ENCODE peak calls at places on chromosomes 6 and 20, in five cellular contexts. E is progenitor cell of endocrine pancreas, L is fibroblast of pulmonary artery, M is GM12878, Z is lower leg skin. U is an unnamed sample.

GRCh38 chr20:58109126-58109880 is 119.2 kb downstream of the ANKRD60 start:
- DNase-seq in Z (peak; percentile 84), E (no peak), L (peak; percentile 14), M (no peak), U (no peak)

GRCh38 chr6:148758492-148758891 is 11.7 kb downstream of the UST start:
- DNase-seq in M (peak; percentile 98), E (no peak), Z (no peak), L (no peak), U (no peak)

GRCh38 chr6:1771324-1771723 is 161.6 kb downstream of the FOXC1 start:
- DNase-seq in L (peak; percentile 60), M (no peak), Z (no peak), E (no peak), U (no peak)

GRCh38 chr6:131954099-131954774 is 3.1 kb upstream of the CCN2 start:
- DNase-seq in E (no peak), M (no peak), Z (no peak), L (peak; percentile 82), U (no peak)

GRCh38 chr20:2005359-2005758 is 11.5 kb upstream of the PDYN start:
- DNase-seq in M (no peak), E (no peak), Z (no peak), L (no peak), U (no peak)

GRCh38 chr6:135922746-135923145 is 71.2 kb downstream of the PDE7B start:
- DNase-seq in Z (no peak), M (no peak), E (no peak), L (peak; percentile 68), U (peak; percentile 76)

GRCh38 chr6:153625089-153625488 is 414.0 kb upstream of the OPRM1 start:
- DNase-seq in M (no peak), L (peak; percentile 93), Z (no peak), E (no peak), U (no peak)

GRCh38 chr20:46268131-46268611 is 40.1 kb downstream of the CDH22 start:
- DNase-seq in Z (no peak), M (no peak), L (no peak), E (no peak), U (no peak)

GRCh38 chr6:106141441-106142237 is 55.5 kb downstream of the PRDM1 start:
- DNase-seq in E (no peak), M (peak; percentile 85), Z (no peak), L (no peak), U (no peak)

GRCh38 chr20:58714340-58714922 is 21.8 kb downstream of the NPEPL1 start:
- DNase-seq in M (no peak), L (no peak), E (no peak), Z (peak; percentile 81), U (peak; percentile 10)

GRCh38 chr6:31579546-31580445 is 2.4 kb downstream of the LTB start:
- DNase-seq in Z (peak; percentile 71), M (no peak), E (no peak), L (no peak), U (no peak)

GRCh38 chr20:45101333-45101850 is 465 bp upstream of the KCNS1 start:
- DNase-seq in E (no peak), L (no peak), Z (no peak), M (no peak), U (no peak)

GRCh38 chr6:63676412-63677114 is 41.0 kb downstream of the PHF3 start:
- DNase-seq in Z (no peak), M (no peak), E (no peak), L (peak; percentile 30), U (no peak)

GRCh38 chr6:109977791-109978173 is 329 bp upstream of the GPR6 start:
- DNase-seq in L (no peak), M (no peak), E (no peak), Z (no peak), U (no peak)

GRCh38 chr6:109978174-109979032 is at the start of gene GPR6:
- DNase-seq in L (peak; percentile 57), Z (no peak), M (no peak), E (peak; percentile 89), U (no peak)

GRCh38 chr6:109984410-109984809 is 6.3 kb downstream of the GPR6 start:
- DNase-seq in L (no peak), M (no peak), E (no peak), Z (no peak), U (no peak)

GRCh38 chr6:109979033-109979921 is 1.2 kb downstream of the GPR6 start:
- DNase-seq in Z (no peak), E (no peak), M (no peak), L (no peak), U (no peak)
- TF ChIP-seq CTCF in Z (no peak), E (no peak), M (no peak), L (no peak), U (no peak)

DNA sequence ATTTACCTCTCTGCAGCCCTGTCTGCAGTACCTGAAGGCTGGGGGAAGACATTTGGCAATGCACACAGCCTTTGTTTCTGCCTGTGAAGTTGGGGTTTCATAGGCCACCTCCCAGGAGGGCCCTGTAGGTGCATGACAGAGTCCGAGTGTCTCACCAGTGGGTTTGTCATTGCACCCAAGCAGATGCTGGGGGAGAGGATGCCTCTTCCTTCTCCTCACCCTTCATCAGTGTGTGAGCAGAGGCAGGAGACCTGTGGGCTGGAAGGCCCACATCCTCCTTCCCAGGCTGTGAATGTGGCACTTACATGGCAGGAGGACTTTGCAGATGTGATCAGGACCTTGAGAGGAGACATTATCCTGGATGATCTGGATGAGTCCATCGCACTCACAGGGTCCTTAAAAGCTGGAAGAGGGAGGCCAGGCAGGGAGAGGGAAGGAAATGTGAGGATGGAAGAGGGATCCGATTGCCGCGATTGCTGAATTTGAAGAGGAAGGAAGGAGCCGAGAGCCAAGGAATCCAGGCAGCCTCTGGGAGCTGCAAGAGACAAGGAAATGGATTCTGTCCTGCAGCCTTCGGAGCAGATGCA is 30.4 kb downstream of the SYNJ2 start:
- DNase-seq in E (no peak), M (no peak), L (no peak), Z (no peak), U (no peak)
- TF ChIP-seq CTCF in E (no peak), M (no peak), L (no peak), Z (no peak), U (no peak)

GRCh38 chr6:74347161-74347560 is 651.2 kb downstream of the CD109 start:
- DNase-seq in E (no peak), Z (no peak), L (no peak), M (no peak), U (no peak)

GRCh38 chr6:74343804-74344203 is 647.8 kb downstream of the CD109 start:
- DNase-seq in Z (no peak), L (peak; percentile 37), M (no peak), E (no peak), U (no peak)
- TF ChIP-seq CTCF in Z (no peak), L (peak; percentile 36), M (peak; percentile 18), E (peak; percentile 41), U (no peak)

GRCh38 chr6:89297695-89298351 is 17.3 kb downstream of the GABRR2 start:
- DNase-seq in M (peak; percentile 80), E (no peak), L (peak; percentile 96), Z (peak; percentile 39), U (peak; percentile 56)

GRCh38 chr6:89301586-89302194 is 13.4 kb downstream of the GABRR2 start:
- DNase-seq in M (no peak), L (no peak), Z (no peak), E (no peak), U (no peak)

GRCh38 chr6:89302195-89302770 is 12.8 kb downstream of the GABRR2 start:
- DNase-seq in L (no peak), M (no peak), E (no peak), Z (no peak), U (no peak)

GRCh38 chr6:89298680-89299450 is 16.2 kb downstream of the GABRR2 start:
- DNase-seq in L (peak; percentile 59), Z (peak; percentile 64), M (peak; percentile 52), E (no peak), U (no peak)

DNA sequence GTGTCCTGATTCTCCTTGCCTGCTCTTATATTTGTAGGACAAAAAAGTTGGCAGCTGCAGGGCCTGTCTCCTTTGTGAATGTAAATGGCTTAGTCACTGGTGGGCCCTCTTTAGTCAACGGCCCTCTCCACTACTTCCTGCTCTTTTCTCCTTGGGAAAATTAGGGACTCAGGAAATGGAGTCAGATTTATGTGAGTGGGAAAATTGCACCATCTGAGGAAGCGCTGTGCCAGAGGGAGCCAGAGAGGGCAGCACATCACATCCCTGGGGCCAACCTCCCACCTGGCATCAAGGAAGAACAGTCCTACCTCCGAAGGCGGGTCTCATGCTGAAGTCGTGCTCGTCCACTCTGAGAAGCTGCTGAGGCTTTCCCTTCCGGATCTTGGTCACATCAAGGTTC is 15.6 kb downstream of the GABRR2 start:
- DNase-seq in M (no peak), E (no peak), L (peak; percentile 25), Z (no peak), U (no peak)
- TF ChIP-seq CTCF in M (peak; percentile 18), E (peak; percentile 18), L (peak; percentile 29), Z (no peak), U (no peak)

DNA sequence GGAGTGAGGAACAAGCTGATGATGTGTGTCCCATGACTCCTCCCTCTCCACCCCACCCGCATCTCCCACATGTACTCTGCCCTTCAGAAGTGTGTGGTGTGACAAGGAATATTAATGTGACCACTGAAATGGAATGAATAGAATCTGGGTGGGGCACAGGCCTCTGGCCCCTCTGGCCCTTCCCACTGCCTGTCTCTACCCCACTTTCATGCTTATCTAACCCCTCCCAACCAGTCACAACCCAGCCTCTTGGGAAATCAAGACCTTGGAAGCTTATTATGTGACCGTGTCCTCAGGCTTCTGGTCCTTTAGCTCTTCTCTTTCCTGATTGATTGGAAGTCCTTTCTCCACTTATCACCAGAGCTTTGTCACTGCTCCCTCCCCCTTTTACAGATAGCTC is 312.2 kb upstream of the SOX4 start:
- DNase-seq in M (no peak), L (no peak), Z (no peak), E (no peak), U (no peak)
- TF ChIP-seq CTCF in M (no peak), L (no peak), Z (no peak), E (no peak), U (no peak)

GRCh38 chr20:19185083-19185482 is 27.4 kb upstream of the SLC24A3 start:
- DNase-seq in Z (no peak), L (no peak), M (no peak), E (no peak), U (no peak)
- TF ChIP-seq CTCF in Z (no peak), L (no peak), M (no peak), E (no peak), U (no peak)

U was measured in uterus.